ENCODE peak calls at places on chromosomes 5 and 9, in eight cellular contexts. L is A549, P is transverse colon, Z is Peyer's patch, W is cardiac fibroblast, A is esophagus squamous epithelium, I is bronchial epithelial cell, E is HCT116. Q is an unnamed sample.

GRCh38 chr5:112086740-112087139 is 329.7 kb upstream of the NREP start:
- DNase-seq in L (no peak), P (no peak), Z (no peak), W (no peak), A (no peak), I (no peak), E (no peak), Q (no peak)

GRCh38 chr5:2738700-2739359 is 12.6 kb downstream of the IRX2 start:
- DNase-seq in L (no peak), P (no peak), Z (no peak), W (no peak), A (no peak), I (no peak), E (no peak), Q (no peak)

GRCh38 chr5:62506659-62507460 is 71.8 kb upstream of the LRRC70 start:
- DNase-seq in L (no peak), P (no peak), Z (no peak), W (no peak), A (no peak), I (peak), E (no peak), Q (no peak)

GRCh38 chr9:89312154-89312616 is 1.2 kb downstream of the CKS2 start:
- DNase-seq in L (peak), P (no peak), Z (no peak), W (peak), A (no peak), I (peak), E (no peak), Q (no peak)

GRCh38 chr5:14665949-14666741 is 1.6 kb downstream of the OTULIN start:
- DNase-seq in L (peak), P (peak), Z (no peak), W (no peak), A (no peak), I (peak), E (no peak), Q (peak)

GRCh38 chr9:111037744-111038335 is 430 bp downstream of the LPAR1 start:
- DNase-seq in L (peak), P (peak), Z (peak), W (peak), A (no peak), I (no peak), E (peak), Q (peak)

GRCh38 chr5:145834554-145834916 is 607 bp downstream of the PRELID2 start:
- DNase-seq in L (no peak), P (no peak), Z (no peak), W (no peak), A (no peak), I (no peak), E (no peak), Q (no peak)

GRCh38 chr5:125560476-125561225 is 814.2 kb upstream of the ZNF608 start:
- DNase-seq in L (no peak), P (no peak), Z (no peak), W (peak), A (no peak), I (peak), E (no peak), Q (no peak)

GRCh38 chr5:125199968-125200841 is 453.8 kb upstream of the ZNF608 start:
- DNase-seq in L (no peak), P (no peak), Z (no peak), W (no peak), A (no peak), I (no peak), E (no peak), Q (peak)

GRCh38 chr5:154352960-154353548 is 92.7 kb upstream of the SAP30L start:
- DNase-seq in L (no peak), P (no peak), Z (no peak), W (no peak), A (no peak), I (no peak), E (no peak), Q (no peak)

GRCh38 chr5:167753725-167754490 is 537.5 kb upstream of the WWC1 start:
- DNase-seq in L (no peak), P (no peak), Z (no peak), W (no peak), A (no peak), I (peak), E (no peak), Q (no peak)

GRCh38 chr9:135857371-135857786 is 50.0 kb downstream of the CAMSAP1 start:
- DNase-seq in L (no peak), P (no peak), Z (no peak), W (peak), A (no peak), I (peak), E (no peak), Q (no peak)

GRCh38 chr5:151082274-151082902 is 1.6 kb upstream of the TNIP1 start:
- DNase-seq in L (peak), P (peak), Z (peak), W (no peak), A (no peak), I (peak), E (no peak), Q (peak)

GRCh38 chr5:152270117-152270516 is 135.0 kb downstream of the NMUR2 start:
- DNase-seq in L (no peak), P (no peak), Z (no peak), W (no peak), A (no peak), I (peak), E (no peak), Q (no peak)

GRCh38 chr5:135740475-135740874 is 94.0 kb upstream of the SLC25A48 start:
- DNase-seq in L (no peak), P (no peak), Z (no peak), W (no peak), A (no peak), I (no peak), E (no peak), Q (no peak)

GRCh38 chr9:133629221-133630110 is 6.7 kb upstream of the DBH start:
- DNase-seq in L (no peak), P (no peak), Z (no peak), W (no peak), A (no peak), I (no peak), E (no peak), Q (no peak)

GRCh38 chr5:83577036-83577636 is 105.6 kb downstream of the VCAN start:
- DNase-seq in L (peak), P (peak), Z (no peak), W (peak), A (no peak), I (peak), E (peak), Q (no peak)

GRCh38 chr5:77518304-77518703 is 26.2 kb upstream of the WDR41 start:
- DNase-seq in L (peak), P (no peak), Z (no peak), W (peak), A (no peak), I (peak), E (peak), Q (no peak)

GRCh38 chr9:125293134-125293533 is 31.5 kb downstream of the GAPVD1 start:
- DNase-seq in L (no peak), P (no peak), Z (no peak), W (no peak), A (no peak), I (peak), E (no peak), Q (no peak)

GRCh38 chr5:135038202-135038828 is 4.3 kb upstream of the PITX1 start:
- DNase-seq in L (no peak), P (no peak), Z (no peak), W (no peak), A (no peak), I (no peak), E (no peak), Q (no peak)

GRCh38 chr9:96398582-96399334 is 15.2 kb upstream of the SLC35D2 start:
- DNase-seq in L (no peak), P (no peak), Z (no peak), W (no peak), A (no peak), I (no peak), E (no peak), Q (no peak)

GRCh38 chr5:84603557-84604185 is 219.0 kb upstream of the EDIL3 start:
- DNase-seq in L (no peak), P (no peak), Z (no peak), W (peak), A (no peak), I (peak), E (no peak), Q (no peak)

GRCh38 chr5:151155777-151156731 is 1.5 kb downstream of the ANXA6 start:
- DNase-seq in L (no peak), P (peak), Z (no peak), W (peak), A (no peak), I (no peak), E (no peak), Q (peak)

GRCh38 chr5:161269125-161269524 is 277.4 kb downstream of the GABRB2 start:
- DNase-seq in L (no peak), P (no peak), Z (no peak), W (no peak), A (no peak), I (no peak), E (no peak), Q (no peak)

GRCh38 chr5:175859422-175859821 is 12.0 kb upstream of the CPLX2 start:
- DNase-seq in L (no peak), P (no peak), Z (no peak), W (no peak), A (no peak), I (no peak), E (no peak), Q (no peak)

GRCh38 chr9:115034801-115035200 is 83.2 kb downstream of the TNC start:
- DNase-seq in L (no peak), P (no peak), Z (no peak), W (peak), A (no peak), I (peak), E (no peak), Q (no peak)

GRCh38 chr9:133031496-133031911 is 707 bp downstream of the GTF3C5 start:
- DNase-seq in L (peak), P (no peak), Z (peak), W (no peak), A (no peak), I (peak), E (peak), Q (no peak)

GRCh38 chr9:21336467-21336866 is 1.3 kb upstream of the KLHL9 start:
- DNase-seq in L (peak), P (no peak), Z (no peak), W (no peak), A (no peak), I (no peak), E (no peak), Q (no peak)

GRCh38 chr9:125341566-125341965 is 79.9 kb downstream of the GAPVD1 start:
- DNase-seq in L (no peak), P (no peak), Z (no peak), W (no peak), A (no peak), I (no peak), E (no peak), Q (no peak)

GRCh38 chr9:2017209-2017458 is 2.0 kb downstream of the SMARCA2 start:
- DNase-seq in L (no peak), P (no peak), Z (no peak), W (no peak), A (no peak), I (no peak), E (no peak), Q (no peak)

GRCh38 chr9:134585746-134586706 is 55.6 kb upstream of the COL5A1 start:
- DNase-seq in L (peak), P (no peak), Z (no peak), W (peak), A (no peak), I (no peak), E (no peak), Q (no peak)

GRCh38 chr5:38189031-38189632 is 69.2 kb upstream of the EGFLAM start:
- DNase-seq in L (no peak), P (no peak), Z (no peak), W (no peak), A (no peak), I (no peak), E (no peak), Q (no peak)

GRCh38 chr5:6159864-6160199 is 218.5 kb downstream of the MED10 start:
- DNase-seq in L (peak), P (no peak), Z (no peak), W (no peak), A (no peak), I (no peak), E (no peak), Q (no peak)

GRCh38 chr9:132141364-132141947 is 20.4 kb upstream of the NTNG2 start:
- DNase-seq in L (no peak), P (no peak), Z (no peak), W (peak), A (no peak), I (no peak), E (no peak), Q (no peak)

GRCh38 chr5:176724472-176724871 is 77.2 kb downstream of the TSPAN17 start:
- DNase-seq in L (no peak), P (no peak), Z (no peak), W (no peak), A (no peak), I (no peak), E (no peak), Q (no peak)

GRCh38 chr9:93088656-93089015 is 7.4 kb upstream of the CARD19 start:
- DNase-seq in L (no peak), P (no peak), Z (peak), W (no peak), A (no peak), I (no peak), E (no peak), Q (no peak)

GRCh38 chr5:37710965-37711364 is 128.9 kb downstream of the GDNF start:
- DNase-seq in L (no peak), P (no peak), Z (no peak), W (no peak), A (no peak), I (no peak), E (no peak), Q (no peak)

GRCh38 chr9:132247942-132248341 is 86.1 kb downstream of the NTNG2 start:
- DNase-seq in L (no peak), P (no peak), Z (no peak), W (no peak), A (no peak), I (no peak), E (no peak), Q (no peak)

GRCh38 chr5:138773215-138773614 is 20.0 kb downstream of the CTNNA1 start:
- DNase-seq in L (no peak), P (no peak), Z (no peak), W (peak), A (no peak), I (no peak), E (no peak), Q (no peak)

GRCh38 chr5:34669931-34670516 is 13.9 kb downstream of the RAI14 start:
- DNase-seq in L (no peak), P (no peak), Z (no peak), W (no peak), A (no peak), I (no peak), E (no peak), Q (no peak)

GRCh38 chr9:90915693-90916092 is 114.1 kb downstream of the SYK start:
- DNase-seq in L (peak), P (peak), Z (no peak), W (no peak), A (no peak), I (no peak), E (no peak), Q (peak)
- TF ChIP-seq CTCF in L (no peak), P (peak), Z (peak), W (peak), A (no peak), I (peak), E (peak), Q (peak)

DNA sequence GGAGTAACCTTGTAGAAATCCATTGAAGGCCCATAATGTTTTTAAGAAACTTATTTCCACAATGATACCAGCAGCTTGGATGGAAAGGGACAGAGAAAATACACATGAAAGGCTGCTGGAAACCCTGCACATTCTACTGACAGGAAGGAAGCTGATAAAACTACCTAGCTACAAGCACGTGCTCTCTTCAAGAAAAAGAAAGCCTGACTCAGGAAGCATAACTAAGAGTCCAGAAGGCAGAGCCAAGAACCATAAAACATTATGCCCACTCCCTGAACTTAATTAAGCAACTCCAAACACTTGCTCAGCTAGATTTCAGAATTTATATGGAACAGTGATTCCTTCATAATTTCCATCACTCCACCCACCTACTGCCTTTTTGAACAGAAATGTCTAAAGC is 430.8 kb downstream of the SEMA5A start:
- DNase-seq in L (no peak), P (no peak), Z (no peak), W (peak), A (no peak), I (no peak), E (no peak), Q (no peak)
- TF ChIP-seq CTCF in L (no peak), P (no peak), Z (no peak), W (no peak), A (no peak), I (no peak), E (no peak), Q (no peak)

DNA sequence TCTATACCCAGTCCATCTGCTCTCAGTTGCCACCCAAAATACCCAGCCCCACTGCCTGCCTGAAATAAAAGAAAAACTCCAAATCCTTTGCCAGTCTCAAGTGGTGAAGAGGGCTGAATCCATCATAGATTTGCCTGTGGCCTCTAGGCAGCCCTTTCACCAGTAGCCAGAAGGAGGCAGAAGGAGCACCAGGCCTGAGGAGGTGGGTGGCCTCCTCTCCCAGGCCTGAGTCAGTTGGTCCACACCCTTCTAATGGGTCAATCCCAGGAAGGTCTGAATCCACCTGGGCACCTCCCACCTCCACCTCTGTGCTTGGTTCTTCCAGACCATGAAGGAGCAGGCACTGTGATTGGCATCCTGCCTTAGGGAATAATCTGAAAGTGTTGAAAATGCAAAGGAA is 97.0 kb downstream of the DAPK1 start:
- DNase-seq in L (no peak), P (no peak), Z (no peak), W (no peak), A (no peak), I (no peak), E (no peak), Q (no peak)
- TF ChIP-seq CTCF in L (no peak), P (no peak), Z (no peak), W (no peak), A (no peak), I (no peak), E (no peak), Q (no peak)

GRCh38 chr5:42059778-42060464 is 134.8 kb downstream of the FBXO4 start:
- DNase-seq in L (no peak), P (no peak), Z (no peak), W (no peak), A (no peak), I (no peak), E (no peak), Q (no peak)

GRCh38 chr5:42059291-42059690 is 134.2 kb downstream of the FBXO4 start:
- DNase-seq in L (no peak), P (no peak), Z (no peak), W (no peak), A (no peak), I (peak), E (no peak), Q (no peak)

GRCh38 chr5:42057254-42057690 is 132.2 kb downstream of the FBXO4 start:
- DNase-seq in L (peak), P (peak), Z (peak), W (peak), A (no peak), I (peak), E (peak), Q (peak)
- TF ChIP-seq CTCF in L (peak), P (peak), Z (peak), W (peak), A (peak), I (peak), E (peak), Q (peak)

GRCh38 chr5:95241155-95241554 is 43.7 kb downstream of the MCTP1 start:
- DNase-seq in L (no peak), P (no peak), Z (no peak), W (no peak), A (no peak), I (no peak), E (no peak), Q (no peak)

GRCh38 chr5:95237324-95237723 is 47.6 kb downstream of the MCTP1 start:
- DNase-seq in L (no peak), P (no peak), Z (no peak), W (no peak), A (no peak), I (no peak), E (no peak), Q (no peak)

GRCh38 chr5:95241635-95242034 is 43.3 kb downstream of the MCTP1 start:
- DNase-seq in L (no peak), P (no peak), Z (no peak), W (no peak), A (no peak), I (no peak), E (no peak), Q (no peak)

GRCh38 chr5:95235439-95235982 is 49.4 kb downstream of the MCTP1 start:
- DNase-seq in L (no peak), P (no peak), Z (no peak), W (no peak), A (no peak), I (no peak), E (no peak), Q (no peak)

GRCh38 chr5:95238560-95239325 is 46.2 kb downstream of the MCTP1 start:
- DNase-seq in L (peak), P (no peak), Z (no peak), W (peak), A (no peak), I (peak), E (no peak), Q (no peak)
- TF ChIP-seq CTCF in L (peak), P (no peak), Z (peak), W (peak), A (peak), I (peak), E (peak), Q (no peak)

DNA sequence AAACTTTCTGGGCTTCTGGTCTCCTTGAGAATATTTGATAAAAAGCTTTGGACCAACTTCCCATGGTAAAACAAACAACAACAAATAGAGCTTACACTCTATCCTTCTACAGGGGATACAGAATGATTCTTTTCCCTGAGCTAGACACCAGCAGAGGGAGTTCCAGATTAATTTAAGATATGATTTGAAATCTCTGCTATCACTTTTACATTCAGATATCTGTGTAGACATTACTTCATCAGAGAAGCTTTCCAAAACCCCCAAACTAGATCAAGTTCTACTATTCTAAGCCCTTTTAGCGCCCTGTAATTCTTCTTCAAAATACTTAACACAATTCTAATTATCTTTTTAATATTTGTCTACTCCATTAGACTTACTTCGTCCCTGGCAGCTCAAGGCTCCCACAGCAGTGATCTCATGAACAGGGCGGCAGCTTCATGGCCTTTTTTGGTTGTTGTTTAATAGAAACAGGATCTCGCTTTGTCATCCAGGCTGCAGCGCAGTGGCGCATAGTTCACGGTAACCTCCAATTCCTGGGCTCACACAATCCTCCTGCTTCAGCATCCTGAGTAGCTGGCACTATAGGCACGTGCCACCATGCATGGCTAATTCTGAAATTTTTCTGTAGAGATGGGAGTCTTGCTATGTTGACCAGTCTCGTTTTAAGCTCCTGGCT is 938 bp upstream of the GALNT12 start:
- DNase-seq in L (no peak), P (no peak), Z (no peak), W (no peak), A (no peak), I (no peak), E (no peak), Q (no peak)
- TF ChIP-seq CTCF in L (peak), P (peak), Z (peak), W (peak), A (peak), I (peak), E (peak), Q (no peak)

GRCh38 chr9:136886610-136887597 is 588 bp downstream of the TRAF2 start:
- DNase-seq in L (no peak), P (peak), Z (peak), W (peak), A (no peak), I (no peak), E (no peak), Q (peak)
- TF ChIP-seq CTCF in L (no peak), P (no peak), Z (no peak), W (no peak), A (no peak), I (no peak), E (no peak), Q (no peak)

GRCh38 chr5:64100203-64100602 is 65.4 kb upstream of the RNF180 start:
- DNase-seq in L (no peak), P (no peak), Z (no peak), W (no peak), A (no peak), I (no peak), E (no peak), Q (no peak)
- TF ChIP-seq CTCF in L (no peak), P (no peak), Z (no peak), W (no peak), A (no peak), I (no peak), E (no peak), Q (no peak)

Q was measured in endothelial cell.